ENCODE peak calls at places on chromosomes 4 and X, in four cellular contexts. A, N, U and V are unnamed samples.

GRCh38 chr4:64807821-64808220 is 398.6 kb upstream of the TECRL start:
- DNase-seq in A (no peak), U (peak), N (no peak), V (no peak)

GRCh38 chr4:168831919-168832745 is 177.9 kb downstream of the CBR4 start:
- DNase-seq in A (no peak), U (peak), N (peak), V (peak)

GRCh38 chrX:120456973-120457372 is 12.1 kb downstream of the LAMP2 start:
- DNase-seq in A (no peak), U (peak), N (peak), V (peak)

GRCh38 chrX:16683007-16683664 is 29.3 kb downstream of the CTPS2 start:
- DNase-seq in U (no peak), N (no peak), A (no peak), V (no peak)

GRCh38 chrX:40009890-40010289 is 87.9 kb downstream of the BCOR start:
- DNase-seq in U (no peak), A (no peak), N (no peak), V (no peak)

GRCh38 chrX:137072396-137072795 is 38.6 kb upstream of the GPR101 start:
- DNase-seq in U (no peak), A (no peak), N (no peak), V (no peak)

GRCh38 chr4:85783483-85783882 is 308.5 kb downstream of the ARHGAP24 start:
- DNase-seq in A (no peak), U (peak), N (peak), V (peak)

GRCh38 chr4:2082118-2082517 is 23.0 kb downstream of the NAT8L start:
- DNase-seq in U (no peak), A (no peak), N (no peak), V (no peak)

GRCh38 chrX:136200466-136200865 is 50.7 kb downstream of the MAP7D3 start:
- DNase-seq in U (peak), A (no peak), N (peak), V (peak)

GRCh38 chr4:186345184-186345583 is 79.2 kb downstream of the F11 start:
- DNase-seq in N (no peak), A (no peak), U (no peak), V (no peak)

GRCh38 chr4:183876268-183876934 is 28.7 kb upstream of the STOX2 start:
- DNase-seq in A (peak), U (peak), N (peak), V (peak)

GRCh38 chrX:9227276-9227675 is 193.3 kb upstream of the FAM9B start:
- DNase-seq in N (no peak), U (no peak), A (no peak), V (no peak)

GRCh38 chrX:139203681-139204575 is 326.6 kb upstream of the F9 start:
- DNase-seq in U (no peak), N (peak), A (no peak), V (peak)

GRCh38 chrX:129900054-129900453 is 5.9 kb upstream of the UTP14A start:
- DNase-seq in N (no peak), A (no peak), U (no peak), V (no peak)

GRCh38 chr4:36921474-36922220 is 322.9 kb upstream of the NWD2 start:
- DNase-seq in U (no peak), A (no peak), N (no peak), V (no peak)

GRCh38 chrX:94524867-94525266 is 850.9 kb downstream of the FAM133A start:
- DNase-seq in A (no peak), N (no peak), U (no peak), V (no peak)

GRCh38 chr4:143531368-143531767 is 17.9 kb downstream of the SMARCA5 start:
- DNase-seq in A (no peak), N (peak), U (peak), V (no peak)

GRCh38 chrX:150574824-150575409 is 6.5 kb downstream of the MTM1 start:
- DNase-seq in U (no peak), A (no peak), N (no peak), V (no peak)

GRCh38 chr4:64718091-64718490 is 308.8 kb upstream of the TECRL start:
- DNase-seq in A (no peak), U (peak), N (peak), V (peak)

GRCh38 chrX:44071847-44072545 is 98.8 kb upstream of the NDP start:
- DNase-seq in N (peak), U (peak), A (no peak), V (peak)

GRCh38 chrX:1093112-1093511 is 119.3 kb downstream of the CRLF2 start:
- DNase-seq in A (no peak), N (no peak), U (no peak), V (no peak)

GRCh38 chr4:65344278-65344825 is 325.9 kb downstream of the EPHA5 start:
- DNase-seq in U (peak), N (peak), A (no peak), V (peak)

GRCh38 chr4:86894465-86894864 is 2.2 kb upstream of the C4orf36 start:
- DNase-seq in N (no peak), A (no peak), U (no peak), V (peak)

GRCh38 chrX:26922278-26922677 is 540.9 kb downstream of the PPP4R3C start:
- DNase-seq in U (peak), A (no peak), N (peak), V (peak)

GRCh38 chr4:113499696-113500095 is 261.8 kb downstream of the CAMK2D start:
- DNase-seq in U (peak), A (no peak), N (peak), V (peak)